ENCODE peak calls at places on chromosomes 11 and 22, in five cellular contexts. C is neural crest cell, Q is bronchial epithelial cell, K is NAMALWA, R is mucosa of descending colon. Y is an unnamed sample.

GRCh38 chr22:38067028-38067415 is 9.8 kb downstream of the PICK1 start:
- DNase-seq in C (no peak), K (no peak), R (no peak), Q (no peak), Y (no peak)

GRCh38 chr11:119094816-119095065 is 6.9 kb downstream of the DPAGT1 start:
- DNase-seq in C (no peak), R (peak; percentile 92), Q (peak; percentile 59), K (no peak), Y (peak; percentile 87)

GRCh38 chr11:118888398-118888797 is 4.7 kb downstream of the CXCR5 start:
- DNase-seq in Q (no peak), R (no peak), C (no peak), K (no peak), Y (no peak)

GRCh38 chr11:131612576-131612975 is 242.2 kb downstream of the NTM start:
- DNase-seq in C (no peak), K (no peak), Q (no peak), R (no peak), Y (no peak)

GRCh38 chr11:86067230-86068137 is 1.4 kb downstream of the PICALM start:
- DNase-seq in R (no peak), Q (peak; percentile 46), K (peak; percentile 68), C (no peak), Y (no peak)

GRCh38 chr11:66904055-66904454 is 47.2 kb downstream of the LRFN4 start:
- DNase-seq in R (peak; percentile 62), Q (peak; percentile 64), C (no peak), K (no peak), Y (no peak)

GRCh38 chr22:35312198-35313059 is 12.7 kb downstream of the TOM1 start:
- DNase-seq in C (no peak), Q (peak; percentile 65), R (no peak), K (peak; percentile 26), Y (peak; percentile 43)

GRCh38 chr11:130118636-130119387 is 40.8 kb upstream of the ST14 start:
- DNase-seq in C (no peak), R (no peak), Q (no peak), K (peak; percentile 40), Y (no peak)

GRCh38 chr22:50189184-50189848 is 3.6 kb downstream of the TRABD start:
- DNase-seq in C (no peak), Q (no peak), K (peak; percentile 55), R (peak; percentile 63), Y (peak; percentile 74)

GRCh38 chr11:2735053-2735589 is 35.3 kb upstream of the KCNQ1OT1 start:
- DNase-seq in R (no peak), C (no peak), Q (no peak), K (no peak), Y (no peak)

GRCh38 chr11:108958446-108959123 is 293.7 kb downstream of the DDX10 start:
- DNase-seq in R (no peak), Q (peak; percentile 62), C (no peak), K (no peak), Y (no peak)

GRCh38 chr11:111047376-111047775 is 198.1 kb upstream of the POU2AF2 start:
- DNase-seq in C (peak; percentile 11), Q (no peak), K (no peak), R (no peak), Y (no peak)

GRCh38 chr11:67045314-67045713 is 11.3 kb upstream of the RHOD start:
- DNase-seq in Q (peak; percentile 84), K (no peak), R (no peak), C (no peak), Y (no peak)

GRCh38 chr11:13382751-13383150 is 80.3 kb downstream of the BTBD10 start:
- DNase-seq in Q (no peak), R (no peak), C (no peak), K (no peak), Y (no peak)

GRCh38 chr11:88886796-88887195 is 179.0 kb downstream of the GRM5 start:
- DNase-seq in R (no peak), K (peak; percentile 59), Q (peak; percentile 37), C (peak; percentile 54), Y (no peak)

GRCh38 chr22:37571258-37571991 is 8.5 kb downstream of the LGALS2 start:
- DNase-seq in C (no peak), Q (peak; percentile 63), K (no peak), R (no peak), Y (peak; percentile 50)

GRCh38 chr11:94737171-94737611 is 31.0 kb upstream of the AMOTL1 start:
- DNase-seq in R (no peak), C (no peak), K (no peak), Q (peak; percentile 66), Y (no peak)

GRCh38 chr11:46679252-46680163 is 20.9 kb downstream of the ARHGAP1 start:
- DNase-seq in R (no peak), K (no peak), Q (no peak), C (no peak), Y (peak; percentile 56)

GRCh38 chr11:120509346-120510053 is 2.0 kb upstream of the GRIK4 start:
- DNase-seq in C (no peak), R (no peak), K (no peak), Q (no peak), Y (no peak)

GRCh38 chr11:19237813-19238212 is 2.9 kb downstream of the E2F8 start:
- DNase-seq in K (no peak), Q (no peak), C (no peak), R (peak; percentile 50), Y (no peak)

GRCh38 chr22:35541254-35541748 is 670 bp downstream of the RASD2 start:
- DNase-seq in R (peak; percentile 63), C (no peak), K (no peak), Q (no peak), Y (no peak)